ENCODE peak calls at places on chromosomes 12 and 14, in nine cellular contexts. One of them, this sample, is unnamed.

GRCh38 chr12:118098456-118098855 is 5.4 kb downstream of the VSIG10 start:
- DNase-seq in progenitor cell of endocrine pancreas: no peak
- DNase-seq in Panc1: no peak
- DNase-seq in globus pallidus: no peak
- DNase-seq in A549: no peak
- DNase-seq in substantia nigra: no peak
- DNase-seq in tibial artery: no peak
- DNase-seq in stimulated activated CD4-positive, alpha-beta T cell treated with anti-CD3 and anti-CD28 coated beads, Interleukin-15, amount 100 ng/mL, for 24 hours: no peak
- DNase-seq in ELF-1: no peak
- DNase-seq in this sample: no peak

GRCh38 chr12:14510574-14510973 is 57.1 kb downstream of the PLBD1 start:
- DNase-seq in progenitor cell of endocrine pancreas: no peak
- DNase-seq in Panc1: no peak
- DNase-seq in globus pallidus: no peak
- DNase-seq in A549: no peak
- DNase-seq in substantia nigra: no peak
- DNase-seq in tibial artery: no peak
- DNase-seq in stimulated activated CD4-positive, alpha-beta T cell treated with anti-CD3 and anti-CD28 coated beads, Interleukin-15, amount 100 ng/mL, for 24 hours: no peak
- DNase-seq in ELF-1: peak; percentile 69
- DNase-seq in this sample: no peak

GRCh38 chr14:103904493-103905107 is 23.7 kb upstream of the TDRD9 start:
- DNase-seq in progenitor cell of endocrine pancreas: no peak
- DNase-seq in Panc1: no peak
- DNase-seq in globus pallidus: no peak
- DNase-seq in A549: no peak
- DNase-seq in substantia nigra: no peak
- DNase-seq in tibial artery: no peak
- DNase-seq in stimulated activated CD4-positive, alpha-beta T cell treated with anti-CD3 and anti-CD28 coated beads, Interleukin-15, amount 100 ng/mL, for 24 hours: no peak
- DNase-seq in ELF-1: no peak
- DNase-seq in this sample: no peak

GRCh38 chr12:16603265-16603915 is 2.6 kb downstream of the LMO3 start:
- DNase-seq in progenitor cell of endocrine pancreas: no peak
- DNase-seq in Panc1: no peak
- DNase-seq in globus pallidus: no peak
- DNase-seq in A549: no peak
- DNase-seq in substantia nigra: no peak
- DNase-seq in tibial artery: no peak
- DNase-seq in stimulated activated CD4-positive, alpha-beta T cell treated with anti-CD3 and anti-CD28 coated beads, Interleukin-15, amount 100 ng/mL, for 24 hours: no peak
- DNase-seq in ELF-1: no peak
- DNase-seq in this sample: no peak

GRCh38 chr14:58491593-58491992 is 64.1 kb downstream of the KIAA0586 start:
- DNase-seq in progenitor cell of endocrine pancreas: no peak
- DNase-seq in Panc1: no peak
- DNase-seq in globus pallidus: no peak
- DNase-seq in A549: no peak
- DNase-seq in substantia nigra: no peak
- DNase-seq in tibial artery: no peak
- DNase-seq in stimulated activated CD4-positive, alpha-beta T cell treated with anti-CD3 and anti-CD28 coated beads, Interleukin-15, amount 100 ng/mL, for 24 hours: no peak
- DNase-seq in ELF-1: no peak
- DNase-seq in this sample: peak; percentile 18

GRCh38 chr12:52691076-52691764 is 11.0 kb upstream of the KRT1 start:
- DNase-seq in progenitor cell of endocrine pancreas: no peak
- DNase-seq in Panc1: no peak
- DNase-seq in globus pallidus: no peak
- DNase-seq in A549: no peak
- DNase-seq in substantia nigra: no peak
- DNase-seq in tibial artery: no peak
- DNase-seq in stimulated activated CD4-positive, alpha-beta T cell treated with anti-CD3 and anti-CD28 coated beads, Interleukin-15, amount 100 ng/mL, for 24 hours: peak; percentile 67
- DNase-seq in ELF-1: no peak
- DNase-seq in this sample: no peak

GRCh38 chr12:52208424-52209165 is 16.8 kb upstream of the KRT80 start:
- DNase-seq in progenitor cell of endocrine pancreas: no peak
- DNase-seq in Panc1: no peak
- DNase-seq in globus pallidus: no peak
- DNase-seq in A549: no peak
- DNase-seq in substantia nigra: no peak
- DNase-seq in tibial artery: peak; percentile 9
- DNase-seq in stimulated activated CD4-positive, alpha-beta T cell treated with anti-CD3 and anti-CD28 coated beads, Interleukin-15, amount 100 ng/mL, for 24 hours: no peak
- DNase-seq in ELF-1: no peak
- DNase-seq in this sample: no peak

GRCh38 chr12:53484686-53485567 is 14.3 kb downstream of the MAP3K12 start:
- DNase-seq in progenitor cell of endocrine pancreas: no peak
- DNase-seq in Panc1: no peak
- DNase-seq in globus pallidus: no peak
- DNase-seq in A549: no peak
- DNase-seq in substantia nigra: no peak
- DNase-seq in tibial artery: no peak
- DNase-seq in stimulated activated CD4-positive, alpha-beta T cell treated with anti-CD3 and anti-CD28 coated beads, Interleukin-15, amount 100 ng/mL, for 24 hours: no peak
- DNase-seq in ELF-1: no peak
- DNase-seq in this sample: no peak

GRCh38 chr14:36844443-36844842 is 182.8 kb downstream of the PAX9 start:
- DNase-seq in progenitor cell of endocrine pancreas: no peak
- DNase-seq in Panc1: no peak
- DNase-seq in globus pallidus: no peak
- DNase-seq in A549: no peak
- DNase-seq in substantia nigra: no peak
- DNase-seq in tibial artery: no peak
- DNase-seq in stimulated activated CD4-positive, alpha-beta T cell treated with anti-CD3 and anti-CD28 coated beads, Interleukin-15, amount 100 ng/mL, for 24 hours: no peak
- DNase-seq in ELF-1: no peak
- DNase-seq in this sample: no peak

GRCh38 chr12:122350444-122350843 is 72.0 kb downstream of the CLIP1 start:
- DNase-seq in progenitor cell of endocrine pancreas: no peak
- DNase-seq in Panc1: no peak
- DNase-seq in globus pallidus: peak; percentile 32
- DNase-seq in A549: no peak
- DNase-seq in substantia nigra: no peak
- DNase-seq in tibial artery: peak; percentile 38
- DNase-seq in stimulated activated CD4-positive, alpha-beta T cell treated with anti-CD3 and anti-CD28 coated beads, Interleukin-15, amount 100 ng/mL, for 24 hours: no peak
- DNase-seq in ELF-1: no peak
- DNase-seq in this sample: peak; percentile 94

GRCh38 chr14:55915464-55915863 is 202.7 kb upstream of the PELI2 start:
- DNase-seq in progenitor cell of endocrine pancreas: no peak
- DNase-seq in Panc1: no peak
- DNase-seq in globus pallidus: no peak
- DNase-seq in A549: peak; percentile 8
- DNase-seq in substantia nigra: no peak
- DNase-seq in tibial artery: no peak
- DNase-seq in stimulated activated CD4-positive, alpha-beta T cell treated with anti-CD3 and anti-CD28 coated beads, Interleukin-15, amount 100 ng/mL, for 24 hours: no peak
- DNase-seq in ELF-1: no peak
- DNase-seq in this sample: peak; percentile 27

GRCh38 chr12:75759842-75760260 is 248.4 kb upstream of the KRR1 start:
- DNase-seq in progenitor cell of endocrine pancreas: no peak
- DNase-seq in Panc1: peak; percentile 54
- DNase-seq in globus pallidus: no peak
- DNase-seq in A549: peak; percentile 26
- DNase-seq in substantia nigra: no peak
- DNase-seq in tibial artery: no peak
- DNase-seq in stimulated activated CD4-positive, alpha-beta T cell treated with anti-CD3 and anti-CD28 coated beads, Interleukin-15, amount 100 ng/mL, for 24 hours: no peak
- DNase-seq in ELF-1: no peak
- DNase-seq in this sample: peak; percentile 60

GRCh38 chr12:45310627-45310968 is 94.7 kb downstream of the ANO6 start:
- DNase-seq in progenitor cell of endocrine pancreas: no peak
- DNase-seq in Panc1: no peak
- DNase-seq in globus pallidus: no peak
- DNase-seq in A549: no peak
- DNase-seq in substantia nigra: no peak
- DNase-seq in tibial artery: no peak
- DNase-seq in stimulated activated CD4-positive, alpha-beta T cell treated with anti-CD3 and anti-CD28 coated beads, Interleukin-15, amount 100 ng/mL, for 24 hours: no peak
- DNase-seq in ELF-1: no peak
- DNase-seq in this sample: no peak

GRCh38 chr14:95695913-95696312 is 9.7 kb downstream of the TCL1B start:
- DNase-seq in progenitor cell of endocrine pancreas: no peak
- DNase-seq in Panc1: no peak
- DNase-seq in globus pallidus: no peak
- DNase-seq in A549: no peak
- DNase-seq in substantia nigra: no peak
- DNase-seq in tibial artery: no peak
- DNase-seq in stimulated activated CD4-positive, alpha-beta T cell treated with anti-CD3 and anti-CD28 coated beads, Interleukin-15, amount 100 ng/mL, for 24 hours: no peak
- DNase-seq in ELF-1: no peak
- DNase-seq in this sample: no peak

GRCh38 chr14:77000340-77001235 is 27.9 kb downstream of the IRF2BPL start:
- DNase-seq in progenitor cell of endocrine pancreas: no peak
- DNase-seq in Panc1: no peak
- DNase-seq in globus pallidus: no peak
- DNase-seq in A549: no peak
- DNase-seq in substantia nigra: no peak
- DNase-seq in tibial artery: peak; percentile 35
- DNase-seq in stimulated activated CD4-positive, alpha-beta T cell treated with anti-CD3 and anti-CD28 coated beads, Interleukin-15, amount 100 ng/mL, for 24 hours: peak; percentile 27
- DNase-seq in ELF-1: peak; percentile 47
- DNase-seq in this sample: peak; percentile 60

GRCh38 chr12:68222336-68222735 is 3.3 kb downstream of the IL26 start:
- DNase-seq in progenitor cell of endocrine pancreas: no peak
- DNase-seq in Panc1: no peak
- DNase-seq in globus pallidus: no peak
- DNase-seq in A549: no peak
- DNase-seq in substantia nigra: no peak
- DNase-seq in tibial artery: no peak
- DNase-seq in stimulated activated CD4-positive, alpha-beta T cell treated with anti-CD3 and anti-CD28 coated beads, Interleukin-15, amount 100 ng/mL, for 24 hours: no peak
- DNase-seq in ELF-1: no peak
- DNase-seq in this sample: peak; percentile 65

GRCh38 chr14:68800361-68800760 is 7.5 kb upstream of the ZFP36L1 start:
- DNase-seq in progenitor cell of endocrine pancreas: no peak
- DNase-seq in Panc1: no peak
- DNase-seq in globus pallidus: no peak
- DNase-seq in A549: no peak
- DNase-seq in substantia nigra: no peak
- DNase-seq in tibial artery: no peak
- DNase-seq in stimulated activated CD4-positive, alpha-beta T cell treated with anti-CD3 and anti-CD28 coated beads, Interleukin-15, amount 100 ng/mL, for 24 hours: no peak
- DNase-seq in ELF-1: no peak
- DNase-seq in this sample: peak; percentile 19

GRCh38 chr12:123962530-123962929 is 10.1 kb downstream of the CCDC92 start:
- DNase-seq in progenitor cell of endocrine pancreas: no peak
- DNase-seq in Panc1: no peak
- DNase-seq in globus pallidus: no peak
- DNase-seq in A549: no peak
- DNase-seq in substantia nigra: no peak
- DNase-seq in tibial artery: no peak
- DNase-seq in stimulated activated CD4-positive, alpha-beta T cell treated with anti-CD3 and anti-CD28 coated beads, Interleukin-15, amount 100 ng/mL, for 24 hours: no peak
- DNase-seq in ELF-1: no peak
- DNase-seq in this sample: no peak

GRCh38 chr14:32648434-32648833 is 290.2 kb upstream of the NPAS3 start:
- DNase-seq in progenitor cell of endocrine pancreas: no peak
- DNase-seq in Panc1: no peak
- DNase-seq in globus pallidus: no peak
- DNase-seq in A549: peak; percentile 5
- DNase-seq in substantia nigra: no peak
- DNase-seq in tibial artery: no peak
- DNase-seq in stimulated activated CD4-positive, alpha-beta T cell treated with anti-CD3 and anti-CD28 coated beads, Interleukin-15, amount 100 ng/mL, for 24 hours: no peak
- DNase-seq in ELF-1: no peak
- DNase-seq in this sample: peak; percentile 67

GRCh38 chr14:105088812-105089745 is 23.8 kb upstream of the GPR132 start:
- DNase-seq in progenitor cell of endocrine pancreas: no peak
- DNase-seq in Panc1: no peak
- DNase-seq in globus pallidus: no peak
- DNase-seq in A549: peak; percentile 65
- DNase-seq in substantia nigra: no peak
- DNase-seq in tibial artery: no peak
- DNase-seq in stimulated activated CD4-positive, alpha-beta T cell treated with anti-CD3 and anti-CD28 coated beads, Interleukin-15, amount 100 ng/mL, for 24 hours: no peak
- DNase-seq in ELF-1: no peak
- DNase-seq in this sample: no peak

GRCh38 chr14:100065942-100066574 is 836 bp downstream of the EVL start:
- DNase-seq in progenitor cell of endocrine pancreas: no peak
- DNase-seq in Panc1: no peak
- DNase-seq in globus pallidus: no peak
- DNase-seq in A549: no peak
- DNase-seq in substantia nigra: no peak
- DNase-seq in tibial artery: no peak
- DNase-seq in stimulated activated CD4-positive, alpha-beta T cell treated with anti-CD3 and anti-CD28 coated beads, Interleukin-15, amount 100 ng/mL, for 24 hours: peak; percentile 86
- DNase-seq in ELF-1: no peak
- DNase-seq in this sample: no peak

GRCh38 chr14:95300002-95300696 is 19.6 kb downstream of the CLMN start:
- DNase-seq in progenitor cell of endocrine pancreas: no peak
- DNase-seq in Panc1: no peak
- DNase-seq in globus pallidus: no peak
- DNase-seq in A549: no peak
- DNase-seq in substantia nigra: no peak
- DNase-seq in tibial artery: no peak
- DNase-seq in stimulated activated CD4-positive, alpha-beta T cell treated with anti-CD3 and anti-CD28 coated beads, Interleukin-15, amount 100 ng/mL, for 24 hours: no peak
- DNase-seq in ELF-1: no peak
- DNase-seq in this sample: no peak

GRCh38 chr14:23182372-23183014 is 967 bp downstream of the SLC7A8 start:
- DNase-seq in progenitor cell of endocrine pancreas: peak; percentile 41
- DNase-seq in Panc1: no peak
- DNase-seq in globus pallidus: peak; percentile 23
- DNase-seq in A549: no peak
- DNase-seq in substantia nigra: no peak
- DNase-seq in tibial artery: peak; percentile 55
- DNase-seq in stimulated activated CD4-positive, alpha-beta T cell treated with anti-CD3 and anti-CD28 coated beads, Interleukin-15, amount 100 ng/mL, for 24 hours: peak; percentile 62
- DNase-seq in ELF-1: peak; percentile 89
- DNase-seq in this sample: no peak